ENCODE peak calls at places on chromosomes 16 and 17, in eight cellular contexts. F is esophagus muscularis mucosa, L is lower leg skin, N is body of pancreas, U is IMR-90, X is esophagus squamous epithelium, Q is adrenal gland, J is H1. E is an unnamed sample.

GRCh38 chr16:81940781-81941560 is 70.3 kb downstream of the SDR42E1 start:
- DNase-seq in F (no peak), L (no peak), N (no peak), U (peak; percentile 64), X (no peak), Q (no peak), J (peak; percentile 45), E (peak; percentile 41)

GRCh38 chr16:57998992-57999365 is 1.5 kb downstream of the ZNF319 start:
- DNase-seq in F (no peak), L (no peak), N (no peak), U (no peak), X (no peak), Q (no peak), J (no peak), E (no peak)

GRCh38 chr17:41060052-41060604 is at the start of gene KRTAP2-3:
- DNase-seq in F (no peak), L (no peak), N (no peak), U (peak; percentile 97), X (no peak), Q (no peak), J (no peak), E (peak; percentile 45)

GRCh38 chr17:78940708-78941107 is 15.5 kb upstream of the TIMP2 start:
- DNase-seq in F (no peak), L (no peak), N (no peak), U (peak; percentile 54), X (no peak), Q (no peak), J (peak; percentile 63), E (no peak)

GRCh38 chr16:885391-885790 is 84.9 kb upstream of the GNG13 start:
- DNase-seq in F (no peak), L (no peak), N (no peak), U (no peak), X (no peak), Q (no peak), J (no peak), E (no peak)

GRCh38 chr16:52545544-52546262 is 1.2 kb downstream of the TOX3 start:
- DNase-seq in F (no peak), L (no peak), N (no peak), U (no peak), X (no peak), Q (no peak), J (peak; percentile 51), E (no peak)

GRCh38 chr17:68592667-68593330 is 8.4 kb downstream of the FAM20A start:
- DNase-seq in F (peak; percentile 12), L (no peak), N (no peak), U (no peak), X (no peak), Q (no peak), J (no peak), E (no peak)

GRCh38 chr16:58195344-58195743 is 2.6 kb downstream of the CSNK2A2 start:
- DNase-seq in F (no peak), L (no peak), N (no peak), U (no peak), X (no peak), Q (no peak), J (no peak), E (no peak)

DNA sequence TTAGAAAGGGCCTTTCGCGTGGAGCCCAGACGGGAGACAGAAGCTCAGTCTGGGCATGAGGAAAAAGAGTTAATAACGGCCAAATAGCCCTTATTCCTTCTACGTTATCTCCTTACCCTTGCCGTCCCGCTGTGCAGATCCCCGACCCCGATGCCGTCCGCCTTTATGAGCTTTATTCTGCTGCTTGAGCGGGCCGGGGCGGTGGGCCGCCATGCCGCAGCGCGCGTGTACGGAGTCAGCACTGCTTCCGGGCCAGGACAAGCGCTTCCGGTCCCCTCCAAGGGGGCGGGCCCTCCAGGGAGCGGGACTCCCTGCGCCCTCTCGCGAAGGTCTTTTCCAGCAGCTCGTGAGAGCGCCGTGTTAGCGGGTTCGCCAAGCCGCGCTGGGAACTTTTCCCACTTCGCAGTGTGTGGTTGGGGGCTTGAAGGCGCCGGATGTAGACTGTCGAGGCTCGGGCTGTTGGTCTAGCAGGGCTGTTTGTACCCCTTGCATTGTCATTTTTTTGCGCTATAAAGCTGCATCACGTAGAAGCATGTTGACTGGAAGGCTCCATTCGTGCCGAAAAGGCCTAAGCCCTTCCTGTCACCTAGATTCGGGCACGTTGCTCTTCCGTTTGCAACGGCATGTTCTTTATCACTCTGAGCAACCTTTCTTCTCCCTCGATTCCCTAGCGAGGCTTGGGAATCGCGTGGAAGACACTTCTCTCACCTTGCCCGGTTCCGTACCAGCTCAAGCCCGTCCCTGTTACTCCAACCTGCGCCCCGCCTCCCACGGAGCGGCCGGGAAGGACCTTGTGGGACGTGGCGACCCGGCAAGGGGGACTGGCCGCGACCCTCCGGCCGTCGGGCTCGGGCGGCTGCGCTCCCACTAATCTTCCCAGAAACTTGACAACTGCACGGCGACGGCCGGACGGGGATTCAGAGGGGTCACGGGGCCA is at the start of gene TSR1:
- DNase-seq in F (no peak), L (peak; percentile 97), N (peak; percentile 93), U (peak; percentile 88), X (peak; percentile 26), Q (peak; percentile 90), J (peak; percentile 91), E (peak; percentile 97)
- TF ChIP-seq POLR2A in F (peak; percentile 57), L (no peak), N (peak; percentile 76), U (peak; percentile 79), X (peak; percentile 52), Q (peak; percentile 71), J (peak; percentile 89), E (peak; percentile 72)

GRCh38 chr17:51120357-51120738 is 320 bp downstream of the SPAG9 start:
- DNase-seq in F (no peak), L (no peak), N (peak; percentile 60), U (peak; percentile 14), X (no peak), Q (peak; percentile 69), J (no peak), E (peak; percentile 47)
- TF ChIP-seq POLR2A in F (no peak), L (no peak), N (no peak), U (no peak), X (no peak), Q (no peak), J (no peak), E (no peak)

DNA sequence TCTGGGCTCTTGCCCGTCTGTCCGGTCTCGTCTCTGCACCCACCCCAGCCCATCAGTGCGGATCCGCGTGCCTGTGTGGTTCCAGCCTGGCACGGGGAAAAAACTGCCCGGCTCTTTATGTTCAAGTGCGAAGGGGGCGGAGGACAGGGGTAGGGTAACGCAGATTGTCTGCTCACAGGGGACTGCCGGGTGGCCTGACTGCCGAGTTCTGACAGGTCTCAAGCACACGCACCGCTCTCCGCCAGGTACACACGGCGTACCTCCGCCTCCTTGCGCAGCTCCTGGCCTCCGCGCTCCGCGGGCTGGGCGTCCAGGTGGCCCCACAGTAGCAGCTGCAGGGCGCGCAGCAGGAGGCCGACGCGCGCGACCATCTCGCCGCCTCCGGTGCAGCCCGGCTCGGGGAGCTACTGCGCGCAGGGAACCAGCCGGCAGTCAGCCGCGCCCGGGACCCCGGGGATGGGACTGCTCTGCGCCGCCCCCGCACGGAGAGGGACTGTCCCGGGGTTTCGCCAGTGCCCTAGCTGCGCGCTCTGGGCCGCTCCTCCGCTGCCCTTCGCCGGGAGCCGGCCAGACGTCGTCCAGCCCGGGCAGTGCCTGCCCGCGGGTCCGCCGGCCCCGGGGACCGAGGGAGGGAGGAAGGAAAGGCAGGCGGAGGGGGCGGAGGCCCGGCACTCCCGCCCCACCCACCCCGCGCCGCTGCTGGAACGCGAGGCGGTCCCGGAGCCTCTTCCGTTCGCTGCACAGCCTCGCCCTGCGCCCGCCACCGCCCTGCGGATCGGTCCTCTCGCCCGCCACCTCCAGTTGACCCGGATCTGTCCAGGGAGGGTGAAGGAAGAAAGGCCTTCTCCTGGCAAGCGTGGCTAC is at the start of gene MMP28:
- DNase-seq in F (peak; percentile 89), L (peak; percentile 88), N (peak; percentile 48), U (no peak), X (no peak), Q (peak; percentile 37), J (peak; percentile 81), E (peak; percentile 42)
- TF ChIP-seq POLR2A in F (no peak), L (no peak), N (no peak), U (no peak), X (no peak), Q (no peak), J (no peak), E (peak; percentile 1)

GRCh38 chr17:16568541-16569357 is at the start of gene ZNF287:
- DNase-seq in F (peak; percentile 98), L (peak; percentile 99), N (peak; percentile 96), U (peak; percentile 86), X (peak; percentile 78), Q (peak; percentile 95), J (peak; percentile 93), E (peak; percentile 96)
- TF ChIP-seq POLR2A in F (peak; percentile 21), L (no peak), N (no peak), U (no peak), X (no peak), Q (peak; percentile 60), J (peak; percentile 46), E (peak; percentile 69)

GRCh38 chr17:48234922-48235321 is 127.4 kb downstream of the SNX11 start:
- DNase-seq in F (no peak), L (no peak), N (no peak), U (no peak), X (no peak), Q (no peak), J (no peak), E (no peak)
- TF ChIP-seq POLR2A in F (no peak), L (no peak), N (no peak), U (no peak), X (no peak), Q (no peak), J (no peak), E (no peak)

GRCh38 chr17:76446449-76447231 is 6.3 kb downstream of the UBE2O start:
- DNase-seq in F (no peak), L (no peak), N (peak; percentile 44), U (peak; percentile 92), X (no peak), Q (peak; percentile 71), J (no peak), E (peak; percentile 76)
- TF ChIP-seq POLR2A in F (no peak), L (no peak), N (no peak), U (no peak), X (no peak), Q (no peak), J (no peak), E (peak; percentile 21)

DNA sequence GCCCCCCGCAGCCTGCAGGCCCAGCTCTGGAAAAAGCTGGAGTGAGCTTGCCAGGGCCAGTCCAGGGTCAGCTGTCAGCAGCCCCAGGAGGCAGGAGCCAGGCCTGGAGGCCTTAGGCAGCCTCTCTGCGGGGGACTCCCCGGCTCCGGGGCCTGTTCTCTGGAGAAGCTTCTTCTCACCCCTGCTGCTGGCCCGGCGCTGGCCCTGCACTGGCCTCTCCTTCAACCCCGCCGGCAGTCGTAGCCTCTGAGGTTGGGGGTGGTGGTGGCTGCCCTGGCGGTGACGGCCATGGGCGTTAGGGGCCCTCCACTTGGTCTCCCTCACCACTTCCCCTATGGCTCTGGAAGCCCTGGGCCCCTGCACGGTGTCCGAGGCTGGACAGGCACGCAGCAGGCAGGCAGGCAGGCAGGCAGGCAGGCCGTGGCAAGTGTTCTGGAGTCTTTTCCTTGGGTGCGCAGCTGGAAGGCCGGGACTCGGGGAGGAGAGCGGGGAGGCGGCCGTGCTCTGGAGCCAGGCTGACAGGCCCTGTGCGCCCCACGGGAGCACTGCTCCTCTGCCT is 2.1 kb downstream of the FOXF1 start:
- DNase-seq in F (no peak), L (no peak), N (no peak), U (peak; percentile 25), X (no peak), Q (no peak), J (peak; percentile 71), E (no peak)
- TF ChIP-seq POLR2A in F (no peak), L (no peak), N (no peak), U (no peak), X (no peak), Q (no peak), J (no peak), E (no peak)

E was measured in H54.